ENCODE peak calls at places on chromosomes 12 and 14, in four cellular contexts. M is CD4-positive, alpha-beta T cell; O is heart left ventricle; D is choroid plexus epithelial cell. C is an unnamed sample.

GRCh38 chr14:25896777-25897176 is 701.1 kb downstream of the NOVA1 start:
- DNase-seq in D (no peak), M (no peak), O (no peak), C (no peak)

GRCh38 chr14:74531467-74531866 is 37.9 kb downstream of the ISCA2 start:
- DNase-seq in D (peak; percentile 61), O (no peak), M (no peak), C (peak; percentile 79)

GRCh38 chr14:70358631-70359030 is 852 bp downstream of the COX16 start:
- DNase-seq in M (no peak), O (no peak), D (no peak), C (peak; percentile 3)

GRCh38 chr12:31120392-31121008 is 46.8 kb downstream of the DDX11 start:
- DNase-seq in D (no peak), O (no peak), M (no peak), C (no peak)

GRCh38 chr14:74942164-74942563 is 13.2 kb downstream of the PGF start:
- DNase-seq in M (no peak), O (no peak), D (no peak), C (no peak)

GRCh38 chr14:71429900-71430299 is 502.3 kb upstream of the RGS6 start:
- DNase-seq in O (no peak), M (no peak), D (no peak), C (no peak)

GRCh38 chr14:61253064-61253753 is 27.9 kb downstream of the TMEM30B start:
- DNase-seq in D (no peak), M (no peak), O (no peak), C (no peak)

GRCh38 chr12:69906411-69907216 is 81.6 kb downstream of the MYRFL start:
- DNase-seq in O (no peak), D (no peak), M (no peak), C (no peak)

GRCh38 chr12:59494617-59495016 is 101.2 kb upstream of the SLC16A7 start:
- DNase-seq in D (no peak), O (no peak), M (no peak), C (no peak)

GRCh38 chr14:94681300-94682060 is 69.3 kb downstream of the SERPINA3 start:
- DNase-seq in D (peak; percentile 81), M (no peak), O (no peak), C (peak; percentile 83)

GRCh38 chr14:33848706-33849454 is 102.0 kb downstream of the EGLN3 start:
- DNase-seq in O (peak; percentile 69), D (peak; percentile 67), M (no peak), C (peak; percentile 71)

GRCh38 chr14:90300649-90301048 is 31.1 kb downstream of the NRDE2 start:
- DNase-seq in O (no peak), D (peak; percentile 56), M (no peak), C (no peak)

GRCh38 chr12:21891763-21892217 is 49.4 kb downstream of the ABCC9 start:
- DNase-seq in M (no peak), D (no peak), O (peak; percentile 32), C (no peak)

GRCh38 chr12:56931474-56931978 is 2.7 kb downstream of the SDR9C7 start:
- DNase-seq in D (peak; percentile 79), M (no peak), O (no peak), C (peak; percentile 71)

GRCh38 chr14:70555890-70556289 is 21.1 kb upstream of the ADAM20 start:
- DNase-seq in M (no peak), O (no peak), D (peak; percentile 50), C (no peak)

GRCh38 chr12:31346211-31346610 is 20.3 kb upstream of the SINHCAF start:
- DNase-seq in M (no peak), D (no peak), O (no peak), C (no peak)

GRCh38 chr12:129049917-129050316 is 196.6 kb downstream of the GLT1D1 start:
- DNase-seq in M (no peak), D (peak; percentile 1), O (no peak), C (peak; percentile 3)

GRCh38 chr12:110726708-110727369 is 15.9 kb downstream of the PPP1CC start:
- DNase-seq in O (no peak), M (no peak), D (no peak), C (no peak)

GRCh38 chr12:114691810-114692557 is 8.0 kb upstream of the TBX3 start:
- DNase-seq in D (no peak), M (no peak), O (no peak), C (no peak)
- TF ChIP-seq CTCF in D (no peak), M (no peak), O (no peak), C (no peak)

GRCh38 chr12:49070971-49071370 is 1.2 kb upstream of the RHEBL1 start:
- DNase-seq in D (no peak), M (no peak), O (no peak), C (no peak)
- TF ChIP-seq CTCF in D (no peak), M (no peak), O (no peak), C (no peak)

DNA sequence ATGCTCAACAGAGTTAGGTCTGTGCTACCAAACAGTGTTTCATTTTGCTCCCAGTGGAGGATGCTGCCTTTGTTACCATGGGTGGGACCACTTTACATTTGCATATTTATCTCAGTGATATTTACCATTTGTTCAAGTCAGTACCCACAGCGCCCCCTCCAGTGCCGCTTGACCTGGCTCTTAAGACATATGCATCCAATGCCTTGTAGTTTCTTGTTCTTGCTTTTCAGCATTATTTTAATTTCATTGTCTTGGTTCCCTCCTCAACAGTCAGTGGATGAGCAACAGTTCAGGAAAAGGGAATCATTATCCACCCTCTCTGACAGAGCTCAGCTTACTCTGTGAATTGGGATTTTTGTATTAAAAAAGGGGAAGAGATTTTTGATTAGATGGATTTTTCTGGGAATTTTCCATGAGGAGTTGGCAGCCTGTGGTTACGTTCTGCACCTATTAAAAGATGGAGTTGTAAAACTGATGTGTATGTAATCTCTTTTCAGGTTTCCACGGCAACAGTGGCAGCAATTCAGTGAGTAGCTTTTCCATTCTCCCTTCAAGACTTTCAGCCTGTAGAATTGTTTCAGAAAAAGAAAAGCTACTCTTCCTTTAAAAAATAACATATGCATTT is 240.5 kb upstream of the DAAM1 start:
- DNase-seq in O (no peak), D (peak; percentile 30), M (no peak), C (no peak)
- TF ChIP-seq CTCF in O (no peak), D (peak; percentile 24), M (no peak), C (no peak)

GRCh38 chr12:109386079-109386473 is 38.4 kb downstream of the MYO1H start:
- DNase-seq in D (no peak), M (no peak), O (no peak), C (no peak)

GRCh38 chr12:109389146-109389545 is 41.4 kb downstream of the MYO1H start:
- DNase-seq in O (no peak), D (no peak), M (no peak), C (no peak)

GRCh38 chr12:109385339-109386078 is 37.8 kb downstream of the MYO1H start:
- DNase-seq in O (no peak), M (no peak), D (peak; percentile 68), C (peak; percentile 52)

GRCh38 chr12:109388167-109388563 is 40.5 kb downstream of the MYO1H start:
- DNase-seq in O (no peak), M (no peak), D (no peak), C (no peak)

GRCh38 chr12:109387425-109388166 is 39.9 kb downstream of the MYO1H start:
- DNase-seq in O (no peak), D (peak; percentile 44), M (no peak), C (peak; percentile 27)
- TF ChIP-seq CTCF in O (peak; percentile 47), D (peak; percentile 48), M (no peak), C (peak; percentile 28)

DNA sequence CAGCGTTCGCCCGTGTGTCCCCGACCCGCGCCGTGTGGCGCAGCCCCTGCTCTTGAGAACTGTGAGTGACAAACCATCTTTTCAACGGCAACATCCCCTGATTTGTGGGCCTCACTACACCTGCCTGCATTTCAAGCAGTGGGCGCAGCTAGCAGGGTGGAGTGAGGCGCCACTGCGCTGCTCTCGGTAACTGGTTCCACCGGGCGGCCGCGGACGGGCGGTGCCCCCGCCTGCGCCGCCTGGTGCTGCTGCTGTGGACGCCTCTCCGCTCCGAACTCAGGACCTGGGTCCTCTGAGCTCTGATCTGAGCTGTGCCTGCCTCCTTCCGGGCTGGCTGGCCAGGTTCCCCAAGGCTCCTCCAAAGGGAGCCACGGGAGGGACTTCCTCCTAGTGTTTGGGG is 5.9 kb upstream of the DEGS2 start:
- DNase-seq in M (no peak), O (no peak), D (no peak), C (no peak)
- TF ChIP-seq CTCF in M (no peak), O (no peak), D (no peak), C (no peak)

GRCh38 chr12:96828169-96828789 is 78.8 kb upstream of the NEDD1 start:
- DNase-seq in O (no peak), D (no peak), M (no peak), C (no peak)
- TF ChIP-seq CTCF in O (no peak), D (no peak), M (no peak), C (no peak)

DNA sequence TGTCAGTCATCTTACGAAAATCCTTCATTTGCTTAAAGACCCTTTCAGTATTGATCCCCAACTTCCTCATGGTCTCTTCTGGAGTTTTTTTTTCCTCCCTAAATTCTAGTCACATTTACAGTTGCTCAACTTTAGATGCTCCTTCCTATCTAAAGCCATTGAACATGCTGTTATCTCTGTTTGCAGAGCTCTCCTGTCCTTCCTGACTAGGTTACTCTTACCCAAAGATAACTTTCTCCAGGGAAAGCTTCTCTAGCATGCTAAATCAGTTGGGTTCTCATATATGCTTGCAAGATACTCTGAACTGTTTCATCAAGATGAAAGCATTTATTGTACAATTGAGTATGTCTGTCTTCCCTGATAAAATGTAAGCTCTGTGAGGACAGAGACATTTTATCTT is 1.8 kb upstream of the RAB21 start:
- DNase-seq in O (no peak), D (no peak), M (no peak), C (no peak)
- TF ChIP-seq CTCF in O (no peak), D (no peak), M (no peak), C (no peak)